ENCODE peak calls at places on chromosome 22, in six cellular contexts. K, W, R, Q, Z and F are unnamed samples.

GRCh38 chr22:17695986-17696385 is 57.4 kb downstream of the BCL2L13 start:
- DNase-seq in R (no peak), Z (no peak), Q (no peak), W (no peak), K (no peak), F (no peak)

GRCh38 chr22:35418088-35418487 is 18.1 kb downstream of the MCM5 start:
- DNase-seq in K (no peak), Q (no peak), R (peak), Z (no peak), W (no peak), F (no peak)

GRCh38 chr22:17931400-17931825 is 92.9 kb downstream of the MICAL3 start:
- DNase-seq in R (no peak), Q (peak), Z (peak), W (peak), K (peak), F (no peak)

GRCh38 chr22:35795476-35795875 is 77.8 kb downstream of the APOL5 start:
- DNase-seq in Z (no peak), W (no peak), R (no peak), Q (no peak), K (no peak), F (no peak)

GRCh38 chr22:43823911-43824665 is 12.0 kb upstream of the EFCAB6 start:
- DNase-seq in R (no peak), Q (no peak), K (peak), Z (no peak), W (no peak), F (no peak)

GRCh38 chr22:45196308-45196707 is 32.6 kb downstream of the NUP50 start:
- DNase-seq in K (no peak), Z (no peak), W (no peak), Q (no peak), R (no peak), F (no peak)

GRCh38 chr22:37253164-37253660 is 9.1 kb upstream of the RAC2 start:
- DNase-seq in W (no peak), Z (no peak), R (no peak), K (no peak), Q (no peak), F (no peak)

GRCh38 chr22:32660292-32660691 is 141.2 kb upstream of the TIMP3 start:
- DNase-seq in W (peak), K (no peak), Q (peak), R (peak), Z (peak), F (peak)

GRCh38 chr22:33896154-33896800 is 24.0 kb downstream of the LARGE1 start:
- DNase-seq in R (no peak), Q (no peak), K (no peak), W (no peak), Z (no peak), F (no peak)
- TF ChIP-seq POLR2A in R (no peak), Q (no peak), K (no peak), W (no peak), Z (no peak), F (no peak)

GRCh38 chr22:40368016-40368415 is 2.4 kb upstream of the SGSM3 start:
- DNase-seq in R (no peak), W (no peak), K (no peak), Z (no peak), Q (no peak), F (no peak)

GRCh38 chr22:40361100-40361499 is 9.3 kb upstream of the SGSM3 start:
- DNase-seq in R (no peak), Z (no peak), K (no peak), Q (no peak), W (no peak), F (no peak)

GRCh38 chr22:40367342-40367741 is 3.1 kb upstream of the SGSM3 start:
- DNase-seq in W (peak), K (no peak), Q (no peak), Z (no peak), R (no peak), F (no peak)

GRCh38 chr22:40364431-40364830 is 6.0 kb upstream of the SGSM3 start:
- DNase-seq in K (no peak), Q (no peak), Z (no peak), R (no peak), W (no peak), F (no peak)

GRCh38 chr22:40363059-40363458 is 7.3 kb upstream of the SGSM3 start:
- DNase-seq in W (no peak), K (no peak), Q (no peak), Z (no peak), R (peak), F (no peak)
- TF ChIP-seq POLR2A in W (no peak), K (no peak), Q (no peak), Z (no peak), R (no peak), F (no peak)

DNA sequence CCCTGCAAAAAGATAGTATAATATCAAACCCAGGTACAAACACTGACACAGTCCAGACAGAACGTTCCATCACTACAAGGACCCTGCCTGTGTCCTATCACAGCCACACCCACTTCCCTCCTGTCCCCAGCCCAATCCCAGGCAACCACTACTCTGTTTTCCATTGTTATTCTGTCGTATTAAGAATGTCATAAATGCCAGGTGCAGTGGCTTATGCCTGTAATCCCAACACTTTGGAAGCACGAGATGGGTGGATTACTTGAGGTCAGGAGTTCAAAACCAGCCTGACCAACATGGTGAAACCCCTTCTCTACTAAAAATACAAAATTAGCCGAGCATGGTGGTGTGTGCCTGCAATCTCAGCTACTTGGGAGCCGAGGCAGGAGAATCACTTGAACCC is 89.0 kb downstream of the TRMU start:
- DNase-seq in W (no peak), Q (no peak), Z (no peak), K (no peak), R (no peak), F (no peak)
- TF ChIP-seq POLR2A in W (no peak), Q (no peak), Z (no peak), K (no peak), R (no peak), F (no peak)

GRCh38 chr22:23269441-23270211 is 89.3 kb downstream of the BCR start:
- DNase-seq in Z (no peak), W (no peak), K (no peak), Q (no peak), R (no peak), F (no peak)

GRCh38 chr22:23268139-23268712 is 87.9 kb downstream of the BCR start:
- DNase-seq in K (no peak), W (no peak), Z (no peak), Q (no peak), R (no peak), F (no peak)

GRCh38 chr22:23270212-23270733 is 90.0 kb downstream of the BCR start:
- DNase-seq in W (no peak), R (peak), Z (no peak), Q (no peak), K (no peak), F (no peak)

GRCh38 chr22:23267225-23268043 is 87.1 kb downstream of the BCR start:
- DNase-seq in Z (no peak), Q (no peak), R (no peak), W (no peak), K (no peak), F (no peak)

GRCh38 chr22:23268877-23269276 is 88.6 kb downstream of the BCR start:
- DNase-seq in Z (no peak), Q (no peak), W (no peak), R (no peak), K (no peak), F (no peak)
- TF ChIP-seq POLR2A in Z (no peak), Q (no peak), W (no peak), R (no peak), K (no peak), F (no peak)

GRCh38 chr22:46578251-46578823 is 40.9 kb upstream of the CELSR1 start:
- DNase-seq in Q (peak), K (no peak), R (no peak), W (no peak), Z (peak), F (no peak)

GRCh38 chr22:46574993-46575914 is 37.8 kb upstream of the CELSR1 start:
- DNase-seq in Q (peak), R (no peak), W (peak), Z (peak), K (no peak), F (peak)

GRCh38 chr22:46577361-46578249 is 40.2 kb upstream of the CELSR1 start:
- DNase-seq in Q (peak), W (peak), Z (peak), K (no peak), R (no peak), F (no peak)

GRCh38 chr22:46575915-46576555 is 38.6 kb upstream of the CELSR1 start:
- DNase-seq in W (peak), K (no peak), Z (peak), Q (peak), R (no peak), F (no peak)

DNA sequence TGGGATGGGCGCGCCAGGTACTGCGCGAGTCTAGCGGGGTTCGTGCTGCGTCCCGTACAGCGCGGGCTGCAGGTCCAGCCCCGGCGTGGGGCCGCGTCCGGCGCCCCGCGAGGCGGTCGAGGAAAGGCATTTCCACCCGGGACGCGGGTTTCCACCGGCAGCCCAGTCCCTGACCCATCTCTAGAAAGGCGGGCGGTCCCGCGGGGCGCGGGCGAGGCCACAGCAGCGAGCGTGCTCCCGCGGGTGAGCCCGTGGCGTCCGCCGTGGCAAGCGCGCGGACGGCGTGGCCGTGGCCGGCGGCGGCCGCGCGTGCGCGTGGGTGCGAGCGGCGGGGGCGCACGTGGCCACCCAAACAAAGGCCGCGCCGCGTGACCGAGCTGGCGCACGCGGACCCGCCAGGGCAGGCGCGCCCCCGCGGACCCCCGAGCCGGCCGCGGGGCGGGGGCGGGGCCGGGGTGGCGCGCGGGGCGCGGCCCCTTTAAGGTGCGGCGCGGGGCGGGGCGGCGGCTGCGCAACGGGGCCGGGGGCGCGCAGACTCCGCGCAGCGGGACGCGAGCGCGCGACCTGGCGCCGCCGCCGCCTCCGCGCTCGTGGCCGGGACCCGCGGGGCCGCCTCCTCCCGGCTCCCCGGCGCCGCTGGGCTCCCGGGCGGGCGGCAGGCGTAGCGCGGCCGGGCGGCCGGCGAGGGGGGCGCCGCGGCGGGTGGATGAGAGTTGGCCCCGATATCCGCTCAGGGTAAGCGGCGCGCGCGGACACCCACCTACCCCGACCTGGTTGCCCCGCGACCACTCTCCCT is 39.3 kb upstream of the CELSR1 start:
- DNase-seq in K (no peak), Q (peak), Z (peak), W (peak), R (peak), F (no peak)
- TF ChIP-seq POLR2A in K (no peak), Q (no peak), Z (no peak), W (no peak), R (no peak), F (no peak)

GRCh38 chr22:46775364-46775758 is 12.9 kb downstream of the TBC1D22A start:
- DNase-seq in Z (no peak), R (no peak), W (no peak), Q (no peak), K (no peak), F (no peak)

GRCh38 chr22:46775789-46776485 is 13.5 kb downstream of the TBC1D22A start:
- DNase-seq in R (no peak), Z (no peak), W (no peak), Q (no peak), K (no peak), F (no peak)

GRCh38 chr22:46776486-46776826 is 14.0 kb downstream of the TBC1D22A start:
- DNase-seq in K (no peak), R (no peak), Z (no peak), Q (no peak), W (no peak), F (no peak)

GRCh38 chr22:46773074-46773473 is 10.6 kb downstream of the TBC1D22A start:
- DNase-seq in R (no peak), Z (no peak), W (no peak), Q (no peak), K (no peak), F (no peak)

GRCh38 chr22:46774456-46775363 is 12.3 kb downstream of the TBC1D22A start:
- DNase-seq in K (no peak), Z (no peak), Q (no peak), R (no peak), W (no peak), F (no peak)
- TF ChIP-seq POLR2A in K (no peak), Z (no peak), Q (no peak), R (no peak), W (no peak), F (no peak)

GRCh38 chr22:19941365-19942070 is at the start of the genes COMT and TXNRD2:
- DNase-seq in Q (peak), Z (peak), R (peak), W (peak), K (no peak), F (peak)
- TF ChIP-seq POLR2A in Q (peak), Z (no peak), R (peak), W (peak), K (peak), F (peak)